ENCODE peak calls at places on chromosomes 1 and 21, in nine cellular contexts. One of them, this sample, is unnamed.

GRCh38 chr1:116113615-116114014 is 2.4 kb downstream of the MAB21L3 start:
- ATAC-seq in activated naive CD8-positive, alpha-beta T cell treated with anti-CD3 and anti-CD28 coated beads, Interleukin-2, amount 10 ng/mL, durations not matched to agents 7 days and 5 days: no peak
- ATAC-seq in PC-3: no peak
- ATAC-seq in activated CD4-positive, alpha-beta T cell treated with anti-CD3 and anti-CD28 coated beads for 36 hours: no peak
- ATAC-seq in left lung: peak
- ATAC-seq in activated CD8-positive, alpha-beta T cell treated with anti-CD3 and anti-CD28 coated beads, Interleukin-2, amount 10 ng/mL, durations not matched to agents 7 days and 5 days: no peak
- ATAC-seq in GM23338: no peak
- ATAC-seq in Right ventricle myocardium superior: no peak
- ATAC-seq in lung: no peak
- ATAC-seq in this sample: no peak

GRCh38 chr1:202692959-202693555 is 17.2 kb downstream of the SYT2 start:
- ATAC-seq in activated naive CD8-positive, alpha-beta T cell treated with anti-CD3 and anti-CD28 coated beads, Interleukin-2, amount 10 ng/mL, durations not matched to agents 7 days and 5 days: peak
- ATAC-seq in PC-3: peak
- ATAC-seq in activated CD4-positive, alpha-beta T cell treated with anti-CD3 and anti-CD28 coated beads for 36 hours: peak
- ATAC-seq in left lung: peak
- ATAC-seq in activated CD8-positive, alpha-beta T cell treated with anti-CD3 and anti-CD28 coated beads, Interleukin-2, amount 10 ng/mL, durations not matched to agents 7 days and 5 days: peak
- ATAC-seq in GM23338: peak
- ATAC-seq in Right ventricle myocardium superior: peak
- ATAC-seq in lung: peak
- ATAC-seq in this sample: peak

GRCh38 chr1:174262747-174263241 is 103.5 kb downstream of the RABGAP1L start:
- ATAC-seq in activated naive CD8-positive, alpha-beta T cell treated with anti-CD3 and anti-CD28 coated beads, Interleukin-2, amount 10 ng/mL, durations not matched to agents 7 days and 5 days: no peak
- ATAC-seq in PC-3: peak
- ATAC-seq in activated CD4-positive, alpha-beta T cell treated with anti-CD3 and anti-CD28 coated beads for 36 hours: no peak
- ATAC-seq in left lung: peak
- ATAC-seq in activated CD8-positive, alpha-beta T cell treated with anti-CD3 and anti-CD28 coated beads, Interleukin-2, amount 10 ng/mL, durations not matched to agents 7 days and 5 days: peak
- ATAC-seq in GM23338: peak
- ATAC-seq in Right ventricle myocardium superior: peak
- ATAC-seq in lung: peak
- ATAC-seq in this sample: no peak

GRCh38 chr1:199102239-199102638 is 463.4 kb downstream of the PTPRC start:
- ATAC-seq in activated naive CD8-positive, alpha-beta T cell treated with anti-CD3 and anti-CD28 coated beads, Interleukin-2, amount 10 ng/mL, durations not matched to agents 7 days and 5 days: no peak
- ATAC-seq in PC-3: no peak
- ATAC-seq in activated CD4-positive, alpha-beta T cell treated with anti-CD3 and anti-CD28 coated beads for 36 hours: peak
- ATAC-seq in left lung: no peak
- ATAC-seq in activated CD8-positive, alpha-beta T cell treated with anti-CD3 and anti-CD28 coated beads, Interleukin-2, amount 10 ng/mL, durations not matched to agents 7 days and 5 days: no peak
- ATAC-seq in GM23338: no peak
- ATAC-seq in Right ventricle myocardium superior: no peak
- ATAC-seq in lung: no peak
- ATAC-seq in this sample: peak

GRCh38 chr1:59742526-59742925 is 72.2 kb upstream of the HOOK1 start:
- ATAC-seq in activated naive CD8-positive, alpha-beta T cell treated with anti-CD3 and anti-CD28 coated beads, Interleukin-2, amount 10 ng/mL, durations not matched to agents 7 days and 5 days: no peak
- ATAC-seq in PC-3: no peak
- ATAC-seq in activated CD4-positive, alpha-beta T cell treated with anti-CD3 and anti-CD28 coated beads for 36 hours: no peak
- ATAC-seq in left lung: no peak
- ATAC-seq in activated CD8-positive, alpha-beta T cell treated with anti-CD3 and anti-CD28 coated beads, Interleukin-2, amount 10 ng/mL, durations not matched to agents 7 days and 5 days: no peak
- ATAC-seq in GM23338: no peak
- ATAC-seq in Right ventricle myocardium superior: no peak
- ATAC-seq in lung: no peak
- ATAC-seq in this sample: no peak

GRCh38 chr1:233122779-233123178 is 172.4 kb downstream of the NTPCR start:
- ATAC-seq in activated naive CD8-positive, alpha-beta T cell treated with anti-CD3 and anti-CD28 coated beads, Interleukin-2, amount 10 ng/mL, durations not matched to agents 7 days and 5 days: no peak
- ATAC-seq in PC-3: no peak
- ATAC-seq in activated CD4-positive, alpha-beta T cell treated with anti-CD3 and anti-CD28 coated beads for 36 hours: no peak
- ATAC-seq in left lung: no peak
- ATAC-seq in activated CD8-positive, alpha-beta T cell treated with anti-CD3 and anti-CD28 coated beads, Interleukin-2, amount 10 ng/mL, durations not matched to agents 7 days and 5 days: no peak
- ATAC-seq in GM23338: no peak
- ATAC-seq in Right ventricle myocardium superior: no peak
- ATAC-seq in lung: no peak
- ATAC-seq in this sample: no peak

GRCh38 chr1:210254298-210254697 is 21.7 kb downstream of the SERTAD4 start:
- ATAC-seq in activated naive CD8-positive, alpha-beta T cell treated with anti-CD3 and anti-CD28 coated beads, Interleukin-2, amount 10 ng/mL, durations not matched to agents 7 days and 5 days: no peak
- ATAC-seq in PC-3: no peak
- ATAC-seq in activated CD4-positive, alpha-beta T cell treated with anti-CD3 and anti-CD28 coated beads for 36 hours: no peak
- ATAC-seq in left lung: no peak
- ATAC-seq in activated CD8-positive, alpha-beta T cell treated with anti-CD3 and anti-CD28 coated beads, Interleukin-2, amount 10 ng/mL, durations not matched to agents 7 days and 5 days: no peak
- ATAC-seq in GM23338: no peak
- ATAC-seq in Right ventricle myocardium superior: no peak
- ATAC-seq in lung: no peak
- ATAC-seq in this sample: no peak

GRCh38 chr1:194296201-194296600 is 1109.8 kb upstream of the B3GALT2 start:
- ATAC-seq in activated naive CD8-positive, alpha-beta T cell treated with anti-CD3 and anti-CD28 coated beads, Interleukin-2, amount 10 ng/mL, durations not matched to agents 7 days and 5 days: no peak
- ATAC-seq in PC-3: peak
- ATAC-seq in activated CD4-positive, alpha-beta T cell treated with anti-CD3 and anti-CD28 coated beads for 36 hours: peak
- ATAC-seq in left lung: no peak
- ATAC-seq in activated CD8-positive, alpha-beta T cell treated with anti-CD3 and anti-CD28 coated beads, Interleukin-2, amount 10 ng/mL, durations not matched to agents 7 days and 5 days: no peak
- ATAC-seq in GM23338: no peak
- ATAC-seq in Right ventricle myocardium superior: no peak
- ATAC-seq in lung: no peak
- ATAC-seq in this sample: peak

GRCh38 chr1:95984975-95985374 is 736.6 kb upstream of the PTBP2 start:
- ATAC-seq in activated naive CD8-positive, alpha-beta T cell treated with anti-CD3 and anti-CD28 coated beads, Interleukin-2, amount 10 ng/mL, durations not matched to agents 7 days and 5 days: no peak
- ATAC-seq in PC-3: no peak
- ATAC-seq in activated CD4-positive, alpha-beta T cell treated with anti-CD3 and anti-CD28 coated beads for 36 hours: no peak
- ATAC-seq in left lung: no peak
- ATAC-seq in activated CD8-positive, alpha-beta T cell treated with anti-CD3 and anti-CD28 coated beads, Interleukin-2, amount 10 ng/mL, durations not matched to agents 7 days and 5 days: no peak
- ATAC-seq in GM23338: no peak
- ATAC-seq in Right ventricle myocardium superior: no peak
- ATAC-seq in lung: no peak
- ATAC-seq in this sample: no peak

GRCh38 chr1:34787461-34788420 is 5.1 kb upstream of the GJA4 start:
- ATAC-seq in activated naive CD8-positive, alpha-beta T cell treated with anti-CD3 and anti-CD28 coated beads, Interleukin-2, amount 10 ng/mL, durations not matched to agents 7 days and 5 days: no peak
- ATAC-seq in PC-3: no peak
- ATAC-seq in activated CD4-positive, alpha-beta T cell treated with anti-CD3 and anti-CD28 coated beads for 36 hours: no peak
- ATAC-seq in left lung: no peak
- ATAC-seq in activated CD8-positive, alpha-beta T cell treated with anti-CD3 and anti-CD28 coated beads, Interleukin-2, amount 10 ng/mL, durations not matched to agents 7 days and 5 days: no peak
- ATAC-seq in GM23338: peak
- ATAC-seq in Right ventricle myocardium superior: no peak
- ATAC-seq in lung: no peak
- ATAC-seq in this sample: no peak

GRCh38 chr1:211378844-211379243 is 52.2 kb downstream of the TRAF5 start:
- ATAC-seq in activated naive CD8-positive, alpha-beta T cell treated with anti-CD3 and anti-CD28 coated beads, Interleukin-2, amount 10 ng/mL, durations not matched to agents 7 days and 5 days: no peak
- ATAC-seq in PC-3: peak
- ATAC-seq in activated CD4-positive, alpha-beta T cell treated with anti-CD3 and anti-CD28 coated beads for 36 hours: peak
- ATAC-seq in left lung: no peak
- ATAC-seq in activated CD8-positive, alpha-beta T cell treated with anti-CD3 and anti-CD28 coated beads, Interleukin-2, amount 10 ng/mL, durations not matched to agents 7 days and 5 days: no peak
- ATAC-seq in GM23338: no peak
- ATAC-seq in Right ventricle myocardium superior: no peak
- ATAC-seq in lung: no peak
- ATAC-seq in this sample: peak

GRCh38 chr1:93702828-93703183 is 21.2 kb upstream of the BCAR3 start:
- ATAC-seq in activated naive CD8-positive, alpha-beta T cell treated with anti-CD3 and anti-CD28 coated beads, Interleukin-2, amount 10 ng/mL, durations not matched to agents 7 days and 5 days: no peak
- ATAC-seq in PC-3: peak
- ATAC-seq in activated CD4-positive, alpha-beta T cell treated with anti-CD3 and anti-CD28 coated beads for 36 hours: no peak
- ATAC-seq in left lung: no peak
- ATAC-seq in activated CD8-positive, alpha-beta T cell treated with anti-CD3 and anti-CD28 coated beads, Interleukin-2, amount 10 ng/mL, durations not matched to agents 7 days and 5 days: no peak
- ATAC-seq in GM23338: no peak
- ATAC-seq in Right ventricle myocardium superior: peak
- ATAC-seq in lung: no peak
- ATAC-seq in this sample: no peak

GRCh38 chr1:37305108-37305507 is 169.3 kb upstream of the ZC3H12A start:
- ATAC-seq in activated naive CD8-positive, alpha-beta T cell treated with anti-CD3 and anti-CD28 coated beads, Interleukin-2, amount 10 ng/mL, durations not matched to agents 7 days and 5 days: no peak
- ATAC-seq in PC-3: no peak
- ATAC-seq in activated CD4-positive, alpha-beta T cell treated with anti-CD3 and anti-CD28 coated beads for 36 hours: no peak
- ATAC-seq in left lung: no peak
- ATAC-seq in activated CD8-positive, alpha-beta T cell treated with anti-CD3 and anti-CD28 coated beads, Interleukin-2, amount 10 ng/mL, durations not matched to agents 7 days and 5 days: no peak
- ATAC-seq in GM23338: no peak
- ATAC-seq in Right ventricle myocardium superior: no peak
- ATAC-seq in lung: no peak
- ATAC-seq in this sample: no peak

GRCh38 chr1:234643111-234643849 is 33.3 kb upstream of the IRF2BP2 start:
- ATAC-seq in activated naive CD8-positive, alpha-beta T cell treated with anti-CD3 and anti-CD28 coated beads, Interleukin-2, amount 10 ng/mL, durations not matched to agents 7 days and 5 days: no peak
- ATAC-seq in PC-3: no peak
- ATAC-seq in activated CD4-positive, alpha-beta T cell treated with anti-CD3 and anti-CD28 coated beads for 36 hours: no peak
- ATAC-seq in left lung: peak
- ATAC-seq in activated CD8-positive, alpha-beta T cell treated with anti-CD3 and anti-CD28 coated beads, Interleukin-2, amount 10 ng/mL, durations not matched to agents 7 days and 5 days: no peak
- ATAC-seq in GM23338: no peak
- ATAC-seq in Right ventricle myocardium superior: no peak
- ATAC-seq in lung: peak
- ATAC-seq in this sample: no peak

GRCh38 chr1:118184737-118185082 is 318 bp downstream of the SPAG17 start:
- ATAC-seq in activated naive CD8-positive, alpha-beta T cell treated with anti-CD3 and anti-CD28 coated beads, Interleukin-2, amount 10 ng/mL, durations not matched to agents 7 days and 5 days: no peak
- ATAC-seq in PC-3: no peak
- ATAC-seq in activated CD4-positive, alpha-beta T cell treated with anti-CD3 and anti-CD28 coated beads for 36 hours: no peak
- ATAC-seq in left lung: peak
- ATAC-seq in activated CD8-positive, alpha-beta T cell treated with anti-CD3 and anti-CD28 coated beads, Interleukin-2, amount 10 ng/mL, durations not matched to agents 7 days and 5 days: no peak
- ATAC-seq in GM23338: peak
- ATAC-seq in Right ventricle myocardium superior: no peak
- ATAC-seq in lung: no peak
- ATAC-seq in this sample: no peak

GRCh38 chr1:10730985-10731384 is 65.5 kb downstream of the CASZ1 start:
- ATAC-seq in activated naive CD8-positive, alpha-beta T cell treated with anti-CD3 and anti-CD28 coated beads, Interleukin-2, amount 10 ng/mL, durations not matched to agents 7 days and 5 days: no peak
- ATAC-seq in PC-3: no peak
- ATAC-seq in activated CD4-positive, alpha-beta T cell treated with anti-CD3 and anti-CD28 coated beads for 36 hours: peak
- ATAC-seq in left lung: peak
- ATAC-seq in activated CD8-positive, alpha-beta T cell treated with anti-CD3 and anti-CD28 coated beads, Interleukin-2, amount 10 ng/mL, durations not matched to agents 7 days and 5 days: no peak
- ATAC-seq in GM23338: no peak
- ATAC-seq in Right ventricle myocardium superior: no peak
- ATAC-seq in lung: no peak
- ATAC-seq in this sample: peak

GRCh38 chr1:118949317-118949716 is 38.8 kb downstream of the TBX15 start:
- ATAC-seq in activated naive CD8-positive, alpha-beta T cell treated with anti-CD3 and anti-CD28 coated beads, Interleukin-2, amount 10 ng/mL, durations not matched to agents 7 days and 5 days: no peak
- ATAC-seq in PC-3: no peak
- ATAC-seq in activated CD4-positive, alpha-beta T cell treated with anti-CD3 and anti-CD28 coated beads for 36 hours: no peak
- ATAC-seq in left lung: peak
- ATAC-seq in activated CD8-positive, alpha-beta T cell treated with anti-CD3 and anti-CD28 coated beads, Interleukin-2, amount 10 ng/mL, durations not matched to agents 7 days and 5 days: no peak
- ATAC-seq in GM23338: no peak
- ATAC-seq in Right ventricle myocardium superior: no peak
- ATAC-seq in lung: no peak
- ATAC-seq in this sample: no peak

GRCh38 chr21:44399151-44399954 is 45.9 kb downstream of the TRPM2 start:
- ATAC-seq in activated naive CD8-positive, alpha-beta T cell treated with anti-CD3 and anti-CD28 coated beads, Interleukin-2, amount 10 ng/mL, durations not matched to agents 7 days and 5 days: no peak
- ATAC-seq in PC-3: no peak
- ATAC-seq in activated CD4-positive, alpha-beta T cell treated with anti-CD3 and anti-CD28 coated beads for 36 hours: no peak
- ATAC-seq in left lung: no peak
- ATAC-seq in activated CD8-positive, alpha-beta T cell treated with anti-CD3 and anti-CD28 coated beads, Interleukin-2, amount 10 ng/mL, durations not matched to agents 7 days and 5 days: no peak
- ATAC-seq in GM23338: no peak
- ATAC-seq in Right ventricle myocardium superior: no peak
- ATAC-seq in lung: no peak
- ATAC-seq in this sample: no peak

GRCh38 chr1:119542492-119542946 is 35.5 kb downstream of the HSD3B1 start:
- ATAC-seq in activated naive CD8-positive, alpha-beta T cell treated with anti-CD3 and anti-CD28 coated beads, Interleukin-2, amount 10 ng/mL, durations not matched to agents 7 days and 5 days: no peak
- ATAC-seq in PC-3: peak
- ATAC-seq in activated CD4-positive, alpha-beta T cell treated with anti-CD3 and anti-CD28 coated beads for 36 hours: no peak
- ATAC-seq in left lung: peak
- ATAC-seq in activated CD8-positive, alpha-beta T cell treated with anti-CD3 and anti-CD28 coated beads, Interleukin-2, amount 10 ng/mL, durations not matched to agents 7 days and 5 days: no peak
- ATAC-seq in GM23338: no peak
- ATAC-seq in Right ventricle myocardium superior: no peak
- ATAC-seq in lung: peak
- ATAC-seq in this sample: no peak